ENCODE peak calls at places on chromosomes 2 and 18, in five cellular contexts. W, S, M, J and O are unnamed samples.

GRCh38 chr18:43405097-43405496 is 127.8 kb upstream of the SYT4 start:
- DNase-seq in W (no peak), S (no peak), M (no peak), J (no peak), O (no peak)

GRCh38 chr2:44774826-44775492 is 166.5 kb upstream of the SIX3 start:
- DNase-seq in W (no peak), S (no peak), M (no peak), J (no peak), O (no peak)

GRCh38 chr18:14097761-14098160 is 34.5 kb downstream of the ZNF519 start:
- DNase-seq in W (no peak), S (no peak), M (no peak), J (no peak), O (no peak)

GRCh38 chr2:215466097-215466909 is 30.4 kb upstream of the FN1 start:
- DNase-seq in W (no peak), S (peak; percentile 79), M (no peak), J (no peak), O (no peak)

GRCh38 chr2:206202446-206202845 is 42.8 kb downstream of the EEF1B2 start:
- DNase-seq in W (no peak), S (no peak), M (peak; percentile 67), J (no peak), O (no peak)

GRCh38 chr18:25005602-25006375 is 346.2 kb downstream of the ZNF521 start:
- DNase-seq in W (no peak), S (peak; percentile 90), M (no peak), J (no peak), O (no peak)

GRCh38 chr2:72695676-72696075 is 130.2 kb downstream of the EXOC6B start:
- DNase-seq in W (no peak), S (no peak), M (no peak), J (no peak), O (no peak)

GRCh38 chr2:222942556-222942955 is 81.7 kb downstream of the ACSL3 start:
- DNase-seq in W (no peak), S (no peak), M (no peak), J (no peak), O (no peak)

GRCh38 chr2:54634564-54635511 is 88.6 kb upstream of the EML6 start:
- DNase-seq in W (peak; percentile 59), S (peak; percentile 49), M (no peak), J (no peak), O (no peak)

GRCh38 chr18:61544178-61544577 is 210.9 kb downstream of the CDH20 start:
- DNase-seq in W (no peak), S (no peak), M (no peak), J (no peak), O (no peak)

GRCh38 chr2:3283206-3283605 is 94.4 kb downstream of the EIPR1 start:
- DNase-seq in W (no peak), S (no peak), M (no peak), J (no peak), O (no peak)

GRCh38 chr2:55672630-55673029 is 21.0 kb downstream of the PNPT1 start:
- DNase-seq in W (no peak), S (peak; percentile 59), M (no peak), J (no peak), O (no peak)

GRCh38 chr2:120391905-120392665 is 46.1 kb downstream of the INHBB start:
- DNase-seq in W (no peak), S (no peak), M (peak; percentile 36), J (no peak), O (peak; percentile 3)

GRCh38 chr18:48696218-48696617 is 157.4 kb downstream of the CTIF start:
- DNase-seq in W (no peak), S (no peak), M (no peak), J (no peak), O (no peak)

GRCh38 chr2:234302664-234302991 is 194.3 kb downstream of the ARL4C start:
- DNase-seq in W (no peak), S (no peak), M (no peak), J (no peak), O (no peak)

GRCh38 chr2:8148260-8148880 is 533.5 kb upstream of the ID2 start:
- DNase-seq in W (no peak), S (peak; percentile 91), M (no peak), J (no peak), O (no peak)

GRCh38 chr18:484749-485464 is 15.6 kb downstream of the COLEC12 start:
- DNase-seq in W (no peak), S (no peak), M (no peak), J (no peak), O (no peak)

GRCh38 chr2:54176577-54176976 is 61.2 kb downstream of the ACYP2 start:
- DNase-seq in W (peak; percentile 37), S (peak; percentile 76), M (no peak), J (no peak), O (no peak)

GRCh38 chr2:101771911-101772321 is 74.4 kb downstream of the MAP4K4 start:
- DNase-seq in W (no peak), S (no peak), M (no peak), J (no peak), O (no peak)

GRCh38 chr2:57890462-57890861 is 156.1 kb upstream of the VRK2 start:
- DNase-seq in W (no peak), S (peak; percentile 86), M (no peak), J (no peak), O (no peak)

GRCh38 chr2:124301915-124302314 is 276.8 kb downstream of the CNTNAP5 start:
- DNase-seq in W (no peak), S (no peak), M (no peak), J (no peak), O (no peak)
- TF ChIP-seq CTCF in W (no peak), S (no peak), M (no peak), J (no peak), O (no peak)

DNA sequence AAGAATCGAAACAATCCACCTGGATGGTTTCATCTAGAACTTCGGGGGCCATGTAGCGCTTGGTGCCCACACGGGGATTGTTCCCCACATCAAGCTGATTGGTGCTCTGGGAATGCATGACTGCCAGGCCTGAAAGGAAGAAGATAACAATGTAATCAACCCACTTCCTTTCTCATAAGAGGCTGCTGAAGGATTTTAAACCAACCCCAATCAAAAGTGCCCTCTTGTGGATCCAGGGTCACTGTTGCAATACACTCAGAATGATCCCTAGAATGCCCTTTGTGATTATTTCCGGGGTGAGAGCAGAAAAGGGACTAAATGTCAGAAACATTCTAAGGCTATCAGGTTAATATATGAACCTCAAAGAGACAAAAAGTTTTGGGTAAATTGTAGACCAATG is 115.2 kb downstream of the ACVR1 start:
- DNase-seq in W (no peak), S (no peak), M (no peak), J (no peak), O (no peak)
- TF ChIP-seq CTCF in W (no peak), S (no peak), M (no peak), J (no peak), O (no peak)

GRCh38 chr2:95345066-95345414 is 47.9 kb downstream of the KCNIP3 start:
- DNase-seq in W (no peak), S (no peak), M (no peak), J (peak; percentile 23), O (no peak)

GRCh38 chr2:95344656-95345055 is 47.5 kb downstream of the KCNIP3 start:
- DNase-seq in W (no peak), S (no peak), M (peak; percentile 33), J (no peak), O (no peak)

GRCh38 chr2:95346236-95346737 is 49.1 kb downstream of the KCNIP3 start:
- DNase-seq in W (peak; percentile 81), S (peak; percentile 93), M (peak; percentile 84), J (peak; percentile 93), O (no peak)

GRCh38 chr2:95346738-95347671 is 49.9 kb downstream of the KCNIP3 start:
- DNase-seq in W (peak; percentile 44), S (peak; percentile 72), M (peak; percentile 81), J (peak; percentile 68), O (no peak)

DNA sequence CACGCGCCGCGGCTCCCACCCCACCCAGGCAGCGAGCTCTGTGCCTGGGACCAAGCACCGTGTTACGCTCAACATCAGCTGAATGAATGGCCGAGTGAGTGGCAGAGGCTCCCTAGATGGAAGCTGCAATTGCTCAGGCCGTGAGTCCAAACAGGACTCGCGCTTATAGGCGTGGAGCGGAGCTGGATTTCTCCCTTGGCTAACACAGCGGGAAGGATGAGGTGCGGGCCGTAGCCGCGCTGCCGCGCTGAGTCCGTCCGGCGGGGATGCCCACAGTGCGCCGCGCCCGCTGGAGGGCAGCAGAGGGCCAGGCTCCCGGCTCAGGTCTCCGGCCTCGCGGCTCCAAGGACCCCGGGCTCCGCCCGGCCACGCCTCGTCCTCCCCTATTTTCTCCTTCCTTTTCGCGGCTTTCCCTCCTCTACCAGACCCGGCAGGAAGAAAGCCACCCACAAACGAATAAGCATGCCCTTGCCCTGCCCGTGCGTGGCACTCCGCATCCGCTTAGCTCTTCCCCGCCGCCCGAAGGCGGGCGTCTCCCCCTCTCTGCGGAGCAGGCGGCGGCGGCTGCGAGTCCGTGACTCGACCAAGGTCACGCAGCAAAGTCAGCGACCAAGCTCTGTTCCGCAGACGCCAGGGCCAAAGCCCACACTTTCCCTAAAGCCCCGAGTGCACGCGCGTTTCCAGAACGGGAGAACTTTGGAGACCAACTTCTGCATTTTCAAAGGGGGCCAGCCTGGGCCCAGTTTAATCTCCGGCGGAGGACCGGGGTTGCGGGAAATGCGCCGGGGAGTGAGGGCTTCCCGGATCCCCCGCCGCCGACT is 48.5 kb downstream of the KCNIP3 start:
- DNase-seq in W (peak; percentile 90), S (peak; percentile 96), M (peak; percentile 95), J (peak; percentile 92), O (peak; percentile 82)
- TF ChIP-seq CTCF in W (peak; percentile 83), S (peak; percentile 91), M (peak; percentile 88), J (peak; percentile 90), O (peak; percentile 87)

GRCh38 chr18:79962835-79963657 is 1.4 kb upstream of the HSBP1L1 start:
- DNase-seq in W (no peak), S (no peak), M (no peak), J (no peak), O (no peak)

GRCh38 chr18:79963658-79964329 is 649 bp upstream of the HSBP1L1 start:
- DNase-seq in W (no peak), S (no peak), M (no peak), J (no peak), O (no peak)

GRCh38 chr18:79962311-79962710 is 2.1 kb upstream of the HSBP1L1 start:
- DNase-seq in W (no peak), S (peak; percentile 55), M (peak; percentile 89), J (no peak), O (no peak)

GRCh38 chr18:79965119-79965902 is 868 bp downstream of the HSBP1L1 start:
- DNase-seq in W (no peak), S (peak; percentile 80), M (peak; percentile 81), J (no peak), O (no peak)

DNA sequence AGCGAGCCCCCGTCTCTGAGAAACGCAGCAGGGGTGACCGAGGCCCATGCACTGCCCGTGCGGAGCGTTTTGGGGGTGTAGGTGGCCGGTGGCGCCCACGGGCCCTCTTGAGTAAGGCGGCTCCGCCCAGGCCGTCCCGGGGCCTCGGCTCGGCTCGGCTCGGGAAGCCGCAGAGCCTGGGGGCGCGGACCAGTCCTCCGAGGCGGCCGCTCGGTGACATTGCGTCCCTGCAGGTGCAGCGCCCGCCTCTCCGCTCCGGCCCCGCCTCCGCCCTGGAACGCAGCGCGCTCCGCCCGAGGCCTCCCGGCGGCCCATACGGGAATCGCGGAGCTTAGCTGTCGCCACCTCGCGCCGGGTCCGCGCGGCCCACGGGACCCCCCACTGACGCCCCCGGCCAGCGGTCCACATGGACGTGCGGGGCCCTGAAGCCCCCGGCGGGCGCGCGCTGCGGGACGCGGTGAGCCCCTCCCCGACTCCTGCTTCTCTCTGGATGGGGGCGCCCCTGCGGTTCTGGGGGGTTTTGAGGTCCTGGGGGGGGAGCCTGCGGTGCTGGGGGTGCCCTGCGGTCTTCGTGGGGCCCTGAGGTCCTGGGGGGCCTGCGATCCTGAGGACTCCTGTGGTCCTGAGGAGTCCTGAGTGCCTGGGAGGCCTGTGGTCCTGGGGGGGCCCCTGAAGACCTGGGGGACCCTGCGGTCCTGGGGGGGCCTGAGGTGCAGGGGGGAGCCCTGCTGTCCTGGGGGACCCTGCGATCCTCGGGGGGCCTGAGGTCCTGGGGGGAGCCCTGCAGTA is at the start of gene HSBP1L1:
- DNase-seq in W (peak; percentile 74), S (peak; percentile 84), M (peak; percentile 95), J (no peak), O (peak; percentile 76)
- TF ChIP-seq CTCF in W (no peak), S (no peak), M (no peak), J (no peak), O (peak; percentile 47)